ENCODE peak calls at places on chromosome 20, in six cellular contexts. One of them, this sample, is unnamed.
A peak's percentile ranks its signal among the peaks of the same experiment; 100 is the strongest.

GRCh38 chr20:59291740-59292139 is 8.7 kb upstream of the EDN3 start:
- DNase-seq in GDM1: no peak
- DNase-seq in activated CD8-positive, alpha-beta memory T cell treated with anti-CD3 and anti-CD28 coated beads for 24 hours: no peak
- DNase-seq in GM12865: no peak
- DNase-seq in astrocyte: no peak
- DNase-seq in CD8-positive, alpha-beta memory T cell: no peak
- DNase-seq in this sample: no peak

GRCh38 chr20:20663841-20664240 is 48.6 kb downstream of the RALGAPA2 start:
- DNase-seq in GDM1: no peak
- DNase-seq in activated CD8-positive, alpha-beta memory T cell treated with anti-CD3 and anti-CD28 coated beads for 24 hours: no peak
- DNase-seq in GM12865: no peak
- DNase-seq in astrocyte: no peak
- DNase-seq in CD8-positive, alpha-beta memory T cell: no peak
- DNase-seq in this sample: no peak

GRCh38 chr20:59598625-59599310 is 5.6 kb upstream of the PHACTR3 start:
- DNase-seq in GDM1: no peak
- DNase-seq in activated CD8-positive, alpha-beta memory T cell treated with anti-CD3 and anti-CD28 coated beads for 24 hours: peak; percentile 64
- DNase-seq in GM12865: peak; percentile 65
- DNase-seq in astrocyte: no peak
- DNase-seq in CD8-positive, alpha-beta memory T cell: no peak
- DNase-seq in this sample: peak; percentile 39

GRCh38 chr20:63363013-63363957 is 2.1 kb upstream of the CHRNA4 start:
- DNase-seq in GDM1: no peak
- DNase-seq in activated CD8-positive, alpha-beta memory T cell treated with anti-CD3 and anti-CD28 coated beads for 24 hours: no peak
- DNase-seq in GM12865: no peak
- DNase-seq in astrocyte: no peak
- DNase-seq in CD8-positive, alpha-beta memory T cell: no peak
- DNase-seq in this sample: no peak

GRCh38 chr20:59824711-59825562 is 108.5 kb downstream of the SYCP2 start:
- DNase-seq in GDM1: no peak
- DNase-seq in activated CD8-positive, alpha-beta memory T cell treated with anti-CD3 and anti-CD28 coated beads for 24 hours: no peak
- DNase-seq in GM12865: no peak
- DNase-seq in astrocyte: no peak
- DNase-seq in CD8-positive, alpha-beta memory T cell: no peak
- DNase-seq in this sample: no peak

GRCh38 chr20:60976139-60976538 is 275.9 kb upstream of the CDH4 start:
- DNase-seq in GDM1: no peak
- DNase-seq in activated CD8-positive, alpha-beta memory T cell treated with anti-CD3 and anti-CD28 coated beads for 24 hours: no peak
- DNase-seq in GM12865: no peak
- DNase-seq in astrocyte: no peak
- DNase-seq in CD8-positive, alpha-beta memory T cell: no peak
- DNase-seq in this sample: no peak

GRCh38 chr20:36120241-36120640 is 34.3 kb upstream of the EPB41L1 start:
- DNase-seq in GDM1: no peak
- DNase-seq in activated CD8-positive, alpha-beta memory T cell treated with anti-CD3 and anti-CD28 coated beads for 24 hours: no peak
- DNase-seq in GM12865: no peak
- DNase-seq in astrocyte: no peak
- DNase-seq in CD8-positive, alpha-beta memory T cell: no peak
- DNase-seq in this sample: no peak

GRCh38 chr20:35981969-35982368 is 13.6 kb downstream of the CNBD2 start:
- DNase-seq in GDM1: no peak
- DNase-seq in activated CD8-positive, alpha-beta memory T cell treated with anti-CD3 and anti-CD28 coated beads for 24 hours: no peak
- DNase-seq in GM12865: no peak
- DNase-seq in astrocyte: no peak
- DNase-seq in CD8-positive, alpha-beta memory T cell: no peak
- DNase-seq in this sample: no peak